ENCODE peak calls at places on chromosomes 16 and 17, in four cellular contexts. F is A549, Q is GM12864, U is heart left ventricle. J is an unnamed sample.

GRCh38 chr16:57544129-57544653 is 1.7 kb downstream of the ADGRG5 start:
- DNase-seq in F (no peak), Q (peak), U (no peak), J (peak)

GRCh38 chr17:43545383-43545632 is 832 bp downstream of the ETV4 start:
- DNase-seq in F (no peak), Q (no peak), U (no peak), J (no peak)

GRCh38 chr17:66322764-66323163 is 20.4 kb downstream of the PRKCA start:
- DNase-seq in F (no peak), Q (no peak), U (no peak), J (no peak)

GRCh38 chr16:15055141-15056053 is 477 bp downstream of the NTAN1 start:
- DNase-seq in F (peak), Q (peak), U (peak), J (no peak)

GRCh38 chr16:64892843-64893242 is 229.0 kb downstream of the CDH11 start:
- DNase-seq in F (no peak), Q (no peak), U (no peak), J (no peak)

GRCh38 chr16:380837-381787 is 666 bp downstream of the PGAP6 start:
- DNase-seq in F (no peak), Q (no peak), U (peak), J (no peak)

GRCh38 chr17:18129041-18129502 is 20.5 kb downstream of the MYO15A start:
- DNase-seq in F (peak), Q (no peak), U (no peak), J (no peak)

GRCh38 chr17:57447357-57448019 is 191.2 kb downstream of the MSI2 start:
- DNase-seq in F (no peak), Q (no peak), U (no peak), J (no peak)

GRCh38 chr17:43780135-43780534 is at the start of gene CFAP97D1:
- DNase-seq in F (no peak), Q (no peak), U (no peak), J (no peak)

GRCh38 chr17:41494524-41494923 is 4.8 kb upstream of the KRT36 start:
- DNase-seq in F (no peak), Q (no peak), U (no peak), J (no peak)

GRCh38 chr17:63974594-63975192 is 2.0 kb upstream of the SCN4A start:
- DNase-seq in F (no peak), Q (no peak), U (no peak), J (no peak)

GRCh38 chr16:53071748-53072301 is 17.0 kb downstream of the CHD9 start:
- DNase-seq in F (no peak), Q (peak), U (peak), J (peak)

GRCh38 chr17:3888343-3889171 is 4.3 kb downstream of the CAMKK1 start:
- DNase-seq in F (no peak), Q (no peak), U (peak), J (no peak)

GRCh38 chr17:32523827-32524552 is 37.2 kb downstream of the CDK5R1 start:
- DNase-seq in F (no peak), Q (peak), U (no peak), J (peak)

GRCh38 chr17:1109606-1110523 is 69.9 kb downstream of the ABR start:
- DNase-seq in F (peak), Q (no peak), U (peak), J (peak)

GRCh38 chr17:80663783-80664206 is 119.2 kb downstream of the RPTOR start:
- DNase-seq in F (no peak), Q (no peak), U (no peak), J (no peak)

GRCh38 chr17:68684860-68685493 is 83.8 kb upstream of the FAM20A start:
- DNase-seq in F (no peak), Q (no peak), U (no peak), J (no peak)

GRCh38 chr16:78666318-78666717 is 566.9 kb downstream of the WWOX start:
- DNase-seq in F (no peak), Q (no peak), U (no peak), J (no peak)

GRCh38 chr16:24980077-24980793 is 34.9 kb downstream of the ARHGAP17 start:
- DNase-seq in F (no peak), Q (peak), U (peak), J (peak)
- H3K4me3 ChIP-seq in F (no peak), Q (no peak), U (no peak), J (peak)

GRCh38 chr16:29198231-29198630 is 208.3 kb downstream of the NPIPB11 start:
- DNase-seq in F (no peak), Q (no peak), U (no peak), J (no peak)

DNA sequence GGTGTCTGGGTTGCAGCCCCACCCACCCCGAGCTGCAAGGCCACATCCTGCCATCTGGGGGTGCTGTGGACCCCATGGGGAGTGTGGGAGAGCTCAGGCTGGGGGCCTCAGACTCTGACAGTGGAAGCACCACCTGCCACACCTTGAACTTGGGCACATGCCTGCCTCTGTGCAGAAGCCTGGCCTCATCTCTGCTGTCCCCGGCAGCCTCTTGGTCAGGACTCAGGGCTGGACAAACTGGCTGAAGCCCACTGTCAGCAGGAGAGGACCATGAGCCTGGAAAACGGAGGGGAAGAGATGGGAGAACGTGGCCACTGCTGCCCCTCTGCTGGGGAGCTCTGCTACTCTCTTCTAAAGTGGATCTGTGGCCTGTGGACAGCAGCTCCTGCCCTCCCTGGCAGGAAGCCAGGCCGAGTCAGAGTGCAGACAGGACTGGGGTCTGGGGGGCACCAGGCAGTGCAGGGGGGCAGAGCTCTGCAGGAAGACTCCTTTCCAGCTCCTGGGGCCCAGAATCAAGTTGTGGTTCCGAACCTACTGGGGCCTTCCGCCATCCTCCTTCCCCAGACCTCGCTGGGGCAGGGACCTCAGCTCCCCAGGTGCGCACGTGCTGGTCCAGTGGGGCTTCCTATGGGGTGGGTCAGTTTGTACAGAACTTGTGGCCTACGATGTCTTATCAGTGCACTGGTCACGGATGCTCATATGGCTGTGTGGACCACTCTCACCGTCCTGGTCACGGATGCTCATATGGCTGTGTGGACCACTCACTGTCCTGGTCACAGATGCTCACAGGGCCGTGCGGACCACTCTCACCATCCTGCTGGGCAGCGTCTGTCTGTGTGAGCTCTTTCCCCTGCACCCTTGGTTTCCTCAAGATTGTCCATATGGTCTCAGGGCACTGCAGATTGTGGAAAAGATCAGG is 207.7 kb downstream of the LAT start:
- DNase-seq in F (no peak), Q (no peak), U (no peak), J (no peak)
- TF ChIP-seq CTCF in F (no peak), Q (peak), U (no peak), J (peak)

DNA sequence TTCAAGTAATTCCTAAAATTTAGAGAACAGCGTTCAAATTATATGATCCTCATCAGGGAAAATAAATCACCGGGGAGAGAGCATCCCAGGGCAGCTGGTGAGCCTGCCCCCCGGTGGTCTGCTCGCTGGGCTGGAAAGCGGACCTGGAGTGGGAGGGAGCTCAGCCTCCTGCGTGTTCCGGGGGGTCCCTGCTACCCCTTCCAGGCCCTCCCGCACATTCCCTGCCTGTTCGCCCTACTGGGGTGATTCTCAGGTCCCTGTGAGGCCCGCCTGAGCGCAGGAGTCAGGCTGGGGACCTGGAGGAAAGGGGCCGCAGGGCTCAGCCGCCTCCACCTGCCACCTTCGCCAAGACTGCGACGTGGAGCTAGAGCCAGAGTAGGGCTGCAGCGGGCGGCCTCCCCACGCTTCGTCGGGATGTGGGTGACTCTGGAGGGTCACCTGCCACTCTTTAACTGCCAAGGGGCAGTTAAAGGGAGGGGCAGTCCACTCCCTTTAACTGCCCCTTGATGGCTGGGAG is 28.8 kb downstream of the SLC7A5 start:
- DNase-seq in F (no peak), Q (no peak), U (no peak), J (no peak)
- H3K4me3 ChIP-seq in F (peak), Q (no peak), U (no peak), J (no peak)

DNA sequence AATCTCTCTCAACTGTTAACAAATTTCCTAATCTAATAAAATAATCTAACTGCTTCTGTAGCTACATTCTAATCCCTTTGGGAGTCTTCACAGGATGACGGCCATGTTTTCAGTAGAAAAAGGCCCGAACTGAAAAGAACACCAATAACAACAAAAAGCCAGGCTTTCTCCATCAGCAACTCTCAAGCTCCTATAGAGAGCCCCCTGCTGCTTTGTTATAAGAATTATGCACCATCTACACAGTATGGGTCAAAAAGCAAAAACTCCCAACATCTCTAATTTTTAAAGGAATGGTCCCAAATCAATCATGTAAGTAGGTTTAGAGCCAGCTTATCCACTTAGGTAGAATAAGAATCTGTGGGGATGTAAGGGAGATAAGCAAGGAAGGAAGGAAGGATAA is 163.6 kb upstream of the C17orf78 start:
- DNase-seq in F (no peak), Q (no peak), U (no peak), J (no peak)
- TF ChIP-seq CTCF in F (no peak), Q (no peak), U (no peak), J (no peak)

GRCh38 chr17:29758255-29758654 is 135.5 kb upstream of the CORO6 start:
- DNase-seq in F (no peak), Q (no peak), U (no peak), J (no peak)
- H3K4me3 ChIP-seq in F (no peak), Q (no peak), U (peak), J (peak)

GRCh38 chr17:74990581-74991105 is 3.2 kb downstream of the CDR2L start:
- DNase-seq in F (no peak), Q (no peak), U (no peak), J (no peak)

GRCh38 chr17:74992223-74992622 is 4.8 kb downstream of the CDR2L start:
- DNase-seq in F (no peak), Q (no peak), U (no peak), J (no peak)

GRCh38 chr17:74987418-74987908 is at the start of gene CDR2L:
- DNase-seq in F (peak), Q (peak), U (peak), J (peak)

GRCh38 chr17:74986206-74986576 is 1.2 kb upstream of the CDR2L start:
- DNase-seq in F (no peak), Q (no peak), U (no peak), J (no peak)

GRCh38 chr17:74987909-74988711 is 678 bp downstream of the CDR2L start:
- DNase-seq in F (peak), Q (no peak), U (peak), J (no peak)
- TF ChIP-seq CTCF in F (no peak), Q (no peak), U (peak), J (no peak)

J was measured in GM06990.